ENCODE peak calls at places on chromosome 19, in seven cellular contexts. I, T, C, Z, B, H and K are unnamed samples.

GRCh38 chr19:51688665-51689571 is 4.2 kb upstream of the SPACA6 start:
- DNase-seq in I (peak), C (peak), Z (peak), T (peak), H (peak), B (peak), K (peak)

GRCh38 chr19:29672933-29673336 is 7.7 kb downstream of the PLEKHF1 start:
- DNase-seq in I (peak), C (no peak), H (no peak), B (no peak), Z (peak), T (no peak), K (no peak)

GRCh38 chr19:49502866-49503581 is 6.8 kb downstream of the RPS11 start:
- DNase-seq in C (peak), T (peak), H (no peak), I (peak), B (no peak), Z (no peak), K (no peak)

GRCh38 chr19:51664131-51664530 is 17.5 kb upstream of the SIGLEC14 start:
- DNase-seq in Z (no peak), B (no peak), C (no peak), H (no peak), I (no peak), T (no peak), K (no peak)

GRCh38 chr19:12090807-12091206 is 26.3 kb downstream of the ZNF844 start:
- DNase-seq in T (peak), B (no peak), H (peak), C (peak), I (peak), Z (peak), K (peak)

GRCh38 chr19:18282788-18283141 is 1.3 kb upstream of the JUND start:
- DNase-seq in B (no peak), C (no peak), T (no peak), I (no peak), Z (no peak), H (no peak), K (no peak)

GRCh38 chr19:15740785-15741184 is 3.0 kb downstream of the OR10H3 start:
- DNase-seq in B (no peak), C (no peak), Z (no peak), T (no peak), H (no peak), I (no peak), K (no peak)

GRCh38 chr19:49142866-49143335 is 12.3 kb downstream of the HRC start:
- DNase-seq in T (peak), C (peak), H (peak), Z (peak), B (no peak), I (peak), K (peak)

GRCh38 chr19:33317522-33317921 is 15.2 kb upstream of the CEBPA start:
- DNase-seq in C (no peak), H (no peak), T (no peak), B (no peak), I (no peak), Z (no peak), K (no peak)

GRCh38 chr19:2982983-2983350 is 5.6 kb downstream of the TLE6 start:
- DNase-seq in I (peak), Z (no peak), H (no peak), T (peak), C (peak), B (no peak), K (peak)

GRCh38 chr19:39514840-39515550 is at the start of gene SELENOV:
- DNase-seq in B (no peak), Z (peak), H (peak), C (peak), T (no peak), I (no peak), K (no peak)

GRCh38 chr19:5553892-5554291 is 13.9 kb downstream of the TINCR start:
- DNase-seq in Z (no peak), C (no peak), T (no peak), I (no peak), B (no peak), H (no peak), K (no peak)

GRCh38 chr19:16516923-16517610 is 20.9 kb downstream of the C19orf44 start:
- DNase-seq in I (no peak), H (no peak), B (no peak), C (no peak), T (no peak), Z (no peak), K (no peak)

GRCh38 chr19:43983912-43984686 is at the start of gene ZNF155:
- DNase-seq in H (peak), C (peak), T (peak), B (peak), Z (peak), I (peak), K (peak)

GRCh38 chr19:35936738-35937268 is 629 bp downstream of the LRFN3 start:
- DNase-seq in T (no peak), Z (peak), B (no peak), C (no peak), H (no peak), I (no peak), K (no peak)

GRCh38 chr19:13212759-13213330 is 62.6 kb downstream of the IER2 start:
- DNase-seq in H (peak), Z (peak), T (peak), I (peak), C (peak), B (peak), K (peak)

GRCh38 chr19:57613941-57614743 is at the start of gene ZNF134:
- DNase-seq in I (peak), C (peak), Z (peak), T (peak), B (peak), H (peak), K (peak)
- TF ChIP-seq CTCF in I (peak), C (peak), Z (no peak), T (peak), B (no peak), H (no peak), K (no peak)

GRCh38 chr19:42083537-42083936 is 7.6 kb downstream of the ZNF574 start:
- DNase-seq in B (no peak), I (no peak), C (no peak), H (no peak), Z (no peak), T (no peak), K (no peak)

GRCh38 chr19:42088471-42089190 is 12.7 kb downstream of the ZNF574 start:
- DNase-seq in Z (no peak), H (no peak), B (no peak), T (peak), C (peak), I (no peak), K (no peak)

GRCh38 chr19:42086770-42087550 is 11.0 kb downstream of the ZNF574 start:
- DNase-seq in H (no peak), C (no peak), I (no peak), B (no peak), T (no peak), Z (no peak), K (no peak)

GRCh38 chr19:42089191-42089750 is 13.3 kb downstream of the ZNF574 start:
- DNase-seq in H (no peak), B (no peak), Z (no peak), I (no peak), T (no peak), C (no peak), K (no peak)

GRCh38 chr19:42086188-42086736 is 10.3 kb downstream of the ZNF574 start:
- DNase-seq in B (no peak), I (no peak), C (no peak), H (no peak), Z (no peak), T (no peak), K (no peak)
- TF ChIP-seq CTCF in B (no peak), I (no peak), C (no peak), H (no peak), Z (no peak), T (no peak), K (no peak)

GRCh38 chr19:42023943-42024260 is 29.9 kb upstream of the ATP1A3 start:
- DNase-seq in C (no peak), B (no peak), I (no peak), H (no peak), T (no peak), Z (no peak), K (no peak)

GRCh38 chr19:42032428-42032827 is 37.6 kb downstream of the GRIK5 start:
- DNase-seq in I (no peak), C (peak), H (no peak), B (no peak), Z (no peak), T (peak), K (no peak)

GRCh38 chr19:42030605-42031004 is 36.6 kb upstream of the ATP1A3 start:
- DNase-seq in B (no peak), T (no peak), I (no peak), C (no peak), H (no peak), Z (no peak), K (no peak)

GRCh38 chr19:42024622-42025111 is 30.6 kb upstream of the ATP1A3 start:
- DNase-seq in Z (no peak), H (no peak), I (no peak), C (peak), T (peak), B (no peak), K (no peak)

GRCh38 chr19:42028304-42029216 is 34.5 kb upstream of the ATP1A3 start:
- DNase-seq in C (no peak), H (peak), T (no peak), I (no peak), B (no peak), Z (no peak), K (no peak)
- TF ChIP-seq CTCF in C (peak), H (peak), T (peak), I (no peak), B (peak), Z (peak), K (no peak)

DNA sequence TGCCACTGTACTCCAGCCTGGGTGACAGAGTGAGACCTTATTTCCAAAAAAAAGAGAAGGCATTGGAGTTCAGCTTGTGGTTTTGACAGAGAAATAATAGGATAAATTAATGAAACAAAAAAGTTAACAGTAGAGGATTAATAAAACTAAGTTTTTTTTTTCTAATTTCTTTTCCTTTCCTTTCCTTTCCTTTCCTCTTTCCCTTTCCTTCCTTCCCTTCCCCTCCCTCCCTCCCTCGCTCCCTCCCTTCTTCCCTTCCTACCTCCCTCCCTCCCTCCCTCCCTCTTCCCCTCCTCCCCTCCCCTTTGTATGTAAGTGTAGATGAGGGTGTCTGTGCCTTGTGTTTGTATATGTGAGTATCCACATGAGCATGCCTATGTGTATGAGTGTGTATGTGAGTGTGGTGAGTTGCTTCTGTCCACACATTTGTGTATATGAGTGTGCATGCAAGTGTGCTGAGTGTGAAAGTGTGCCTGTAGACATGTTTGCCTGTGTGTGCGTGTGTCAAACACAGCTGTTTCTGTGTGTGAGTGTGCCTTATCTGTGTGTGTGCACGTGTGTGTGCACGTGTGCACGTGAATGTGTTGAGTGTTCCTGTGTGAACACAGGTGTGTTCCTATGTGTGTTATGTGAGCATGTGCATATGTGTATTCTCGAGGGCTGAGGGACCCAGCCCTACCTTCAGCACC is 12.5 kb upstream of the MZF1 start:
- DNase-seq in H (peak), T (no peak), I (no peak), C (no peak), Z (no peak), B (no peak), K (no peak)
- TF ChIP-seq CTCF in H (no peak), T (no peak), I (no peak), C (no peak), Z (no peak), B (no peak), K (no peak)